ENCODE peak calls at places on chromosomes 7 and 10, in nine cellular contexts. R is NAMALWA; N is HTR-8/SVneo; S is iris pigment epithelial cell; P is upper lobe of right lung; F is progenitor cell of endocrine pancreas; X is CD8-positive, alpha-beta memory T cell; G is ELF-1; U is C1 segment of cervical spinal cord. T is an unnamed sample.

GRCh38 chr10:58152698-58153263 is 114.9 kb downstream of the IPMK start:
- DNase-seq in X (peak), S (peak), R (peak), U (no peak), G (peak), F (no peak), P (no peak), N (peak), T (peak)

GRCh38 chr10:11504566-11505285 is 106.7 kb downstream of the USP6NL start:
- DNase-seq in R (no peak), U (no peak), N (no peak), X (no peak), P (no peak), G (no peak), S (no peak), F (no peak), T (peak)

GRCh38 chr7:36159618-36160017 is 6.6 kb downstream of the EEPD1 start:
- DNase-seq in U (no peak), P (no peak), R (no peak), N (no peak), G (no peak), S (no peak), F (no peak), X (no peak), T (no peak)

GRCh38 chr7:23261843-23262452 is 15.4 kb downstream of the GPNMB start:
- DNase-seq in X (peak), F (peak), P (no peak), S (peak), U (peak), R (peak), N (peak), G (peak), T (peak)

GRCh38 chr7:141359740-141360413 is 191.3 kb upstream of the AGK start:
- DNase-seq in R (no peak), S (no peak), F (no peak), U (no peak), P (no peak), N (no peak), X (no peak), G (peak), T (no peak)

GRCh38 chr10:90945496-90946070 is 24.7 kb upstream of the ANKRD1 start:
- DNase-seq in R (no peak), S (no peak), X (no peak), G (no peak), U (no peak), P (no peak), N (no peak), F (no peak), T (no peak)

GRCh38 chr7:107563072-107563760 is 504 bp downstream of the COG5 start:
- DNase-seq in N (peak), F (no peak), G (no peak), X (no peak), P (no peak), U (no peak), S (no peak), R (peak), T (peak)

GRCh38 chr10:69449841-69450240 is 1.4 kb upstream of the TSPAN15 start:
- DNase-seq in R (peak), N (peak), U (peak), G (peak), P (peak), F (no peak), X (peak), S (peak), T (peak)

GRCh38 chr10:11871470-11871869 is 48.3 kb downstream of the PROSER2 start:
- DNase-seq in G (no peak), F (no peak), S (peak), P (no peak), U (no peak), X (no peak), R (no peak), N (no peak), T (no peak)

GRCh38 chr10:33655165-33655815 is 320.8 kb upstream of the NRP1 start:
- DNase-seq in P (no peak), G (peak), N (no peak), R (no peak), S (no peak), U (no peak), X (no peak), F (no peak), T (no peak)

GRCh38 chr10:42951486-42952251 is 125.2 kb upstream of the RET start:
- DNase-seq in F (peak), N (no peak), U (no peak), R (no peak), P (peak), S (no peak), X (no peak), G (peak), T (no peak)

GRCh38 chr10:70190581-70190980 is 20.3 kb upstream of the SAR1A start:
- DNase-seq in F (no peak), S (peak), P (no peak), R (no peak), X (no peak), U (no peak), N (no peak), G (no peak), T (no peak)

GRCh38 chr10:122911889-122912484 is 1.6 kb downstream of the FAM24A start:
- DNase-seq in S (peak), R (peak), X (peak), U (no peak), P (no peak), N (peak), G (peak), F (peak), T (peak)

GRCh38 chr7:81007053-81007452 is 88.2 kb upstream of the SEMA3C start:
- DNase-seq in P (no peak), N (no peak), R (no peak), S (peak), X (no peak), G (no peak), U (no peak), F (no peak), T (no peak)

GRCh38 chr7:136441835-136442234 is 426.6 kb upstream of the CHRM2 start:
- DNase-seq in S (no peak), N (no peak), G (no peak), F (no peak), R (no peak), X (no peak), P (no peak), U (no peak), T (no peak)

GRCh38 chr7:112646787-112647186 is 143.4 kb downstream of the TMEM168 start:
- DNase-seq in F (no peak), U (no peak), R (no peak), N (no peak), P (no peak), G (peak), S (no peak), X (no peak), T (no peak)

GRCh38 chr10:117004627-117005453 is at the start of gene SHTN1:
- DNase-seq in U (peak), G (peak), X (peak), S (peak), N (peak), R (no peak), F (peak), P (peak), T (peak)

GRCh38 chr10:36880898-36881297 is 244.5 kb upstream of the ANKRD30A start:
- DNase-seq in F (no peak), S (peak), G (no peak), U (no peak), X (no peak), P (no peak), R (peak), N (peak), T (peak)

GRCh38 chr10:69337312-69338132 is 59.2 kb downstream of the HK1 start:
- DNase-seq in F (no peak), G (peak), P (no peak), R (no peak), X (no peak), U (no peak), N (no peak), S (peak), T (no peak)

GRCh38 chr7:116610210-116610609 is 61.8 kb upstream of the MET start:
- DNase-seq in R (no peak), G (no peak), U (no peak), P (no peak), N (no peak), S (peak), X (no peak), F (no peak), T (no peak)

T was measured in erythroblast.